ENCODE peak calls at places on chromosomes 7 and 10, in six cellular contexts. K is tibial nerve, N is hepatocyte, I is spleen, X is adrenal gland, O is ovary. E is an unnamed sample.

GRCh38 chr7:83796760-83797159 is 147.8 kb upstream of the SEMA3E start:
- DNase-seq in K (no peak), X (no peak), O (no peak), I (no peak), N (no peak), E (no peak)

GRCh38 chr7:50404392-50404791 is 45.8 kb downstream of the FIGNL1 start:
- DNase-seq in N (no peak), X (no peak), O (no peak), K (no peak), I (no peak), E (no peak)

GRCh38 chr10:26367771-26368170 is 70.4 kb upstream of the APBB1IP start:
- DNase-seq in I (no peak), O (no peak), K (no peak), X (no peak), N (peak), E (no peak)

GRCh38 chr7:4100148-4100547 is 581.9 kb upstream of the FOXK1 start:
- DNase-seq in X (no peak), N (no peak), I (peak), K (no peak), O (no peak), E (no peak)

GRCh38 chr7:151736403-151736909 is 140.5 kb downstream of the PRKAG2 start:
- DNase-seq in X (peak), K (peak), I (no peak), N (peak), O (peak), E (peak)

GRCh38 chr10:123930340-123931001 is 38.9 kb upstream of the CPXM2 start:
- DNase-seq in I (no peak), K (no peak), N (no peak), O (no peak), X (no peak), E (peak)

GRCh38 chr7:112462236-112462635 is 12.0 kb downstream of the IFRD1 start:
- DNase-seq in N (peak), K (no peak), O (no peak), X (peak), I (no peak), E (no peak)

GRCh38 chr10:13231190-13231589 is 3.0 kb downstream of the UCMA start:
- DNase-seq in N (no peak), X (no peak), K (no peak), I (no peak), O (no peak), E (no peak)

GRCh38 chr10:63553473-63553872 is 32.3 kb downstream of the REEP3 start:
- DNase-seq in O (no peak), N (no peak), I (no peak), K (no peak), X (no peak), E (no peak)

GRCh38 chr10:117967149-117967548 is 79.6 kb downstream of the RAB11FIP2 start:
- DNase-seq in O (no peak), N (no peak), K (no peak), X (no peak), I (no peak), E (no peak)

GRCh38 chr7:5629941-5630340 is 151.5 kb downstream of the RNF216 start:
- DNase-seq in K (no peak), I (peak), X (peak), N (no peak), O (no peak), E (no peak)

GRCh38 chr10:131997366-131998049 is 15.8 kb upstream of the BNIP3 start:
- DNase-seq in I (peak), N (peak), O (peak), K (peak), X (peak), E (peak)

GRCh38 chr10:87862644-87863101 is 660 bp downstream of the KLLN start:
- DNase-seq in O (no peak), K (no peak), X (no peak), N (no peak), I (no peak), E (no peak)

GRCh38 chr10:127303105-127303504 is 106.7 kb upstream of the INSYN2A start:
- DNase-seq in X (no peak), I (no peak), O (no peak), K (no peak), N (no peak), E (no peak)

GRCh38 chr10:33212061-33212748 is 122.3 kb downstream of the NRP1 start:
- DNase-seq in X (no peak), I (no peak), N (no peak), K (no peak), O (no peak), E (no peak)

GRCh38 chr7:151137841-151138540 is 29.5 kb downstream of the GBX1 start:
- DNase-seq in K (no peak), I (peak), O (no peak), X (no peak), N (no peak), E (no peak)

GRCh38 chr10:97977673-97978072 is 52.7 kb downstream of the CRTAC1 start:
- DNase-seq in N (no peak), K (no peak), X (no peak), O (no peak), I (no peak), E (no peak)

GRCh38 chr10:124526621-124527267 is 65.1 kb downstream of the LHPP start:
- DNase-seq in I (peak), N (no peak), O (peak), K (no peak), X (no peak), E (no peak)

GRCh38 chr10:89206402-89207180 is 526 bp downstream of the CH25H start:
- DNase-seq in X (peak), I (peak), K (no peak), O (peak), N (no peak), E (peak)

GRCh38 chr7:26948617-26949118 is 84.3 kb upstream of the SKAP2 start:
- DNase-seq in K (no peak), X (no peak), O (no peak), I (no peak), N (no peak), E (no peak)

GRCh38 chr7:155470686-155471638 is 13.0 kb downstream of the EN2 start:
- DNase-seq in I (peak), O (no peak), K (no peak), X (no peak), N (no peak), E (no peak)

DNA sequence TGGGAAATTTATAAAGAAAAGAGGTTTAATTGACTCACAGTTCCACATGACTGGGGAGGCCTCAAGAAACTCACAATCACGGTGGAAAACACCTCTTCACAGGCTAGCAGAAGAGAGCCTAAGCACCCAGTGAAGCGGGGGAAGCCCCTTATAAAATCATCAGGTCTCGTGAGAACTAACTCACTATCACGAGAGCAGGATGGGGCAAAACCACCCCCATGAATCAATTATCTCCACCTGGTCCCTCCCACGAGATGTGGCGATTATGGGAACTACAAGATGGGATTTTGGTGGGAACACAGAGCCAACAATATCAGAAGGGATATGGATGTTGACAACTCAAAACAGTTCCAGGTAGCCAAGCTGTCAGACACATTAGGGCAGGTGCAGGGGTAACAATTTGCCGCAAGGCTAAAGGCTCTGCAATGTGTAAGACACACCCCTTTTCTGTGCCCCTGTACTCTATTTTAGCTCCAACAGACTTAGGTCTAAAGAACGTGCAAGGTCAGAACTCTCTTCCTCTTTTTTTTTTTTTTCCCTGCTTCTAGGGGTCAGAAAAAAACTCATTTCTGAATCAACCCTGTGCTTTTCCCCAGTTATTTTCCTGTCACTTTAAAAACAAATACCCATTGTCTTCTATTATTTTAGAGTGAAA is 30.7 kb upstream of the RBM20 start:
- DNase-seq in K (no peak), X (no peak), N (no peak), O (no peak), I (no peak), E (no peak)
- TF ChIP-seq CTCF in K (no peak), X (no peak), N (no peak), O (no peak), I (no peak), E (no peak)

GRCh38 chr7:139701908-139702307 is 75.9 kb downstream of the HIPK2 start:
- DNase-seq in X (peak), N (no peak), K (no peak), I (no peak), O (no peak), E (no peak)
- H3K27ac ChIP-seq in X (peak), N (no peak), K (peak), I (peak), O (no peak), E (no peak)

GRCh38 chr10:100847440-100847839 is 65.3 kb upstream of the SLF2 start:
- DNase-seq in I (no peak), X (no peak), K (no peak), O (no peak), N (no peak), E (no peak)
- TF ChIP-seq CTCF in I (no peak), X (no peak), K (no peak), O (no peak), N (no peak), E (no peak)

DNA sequence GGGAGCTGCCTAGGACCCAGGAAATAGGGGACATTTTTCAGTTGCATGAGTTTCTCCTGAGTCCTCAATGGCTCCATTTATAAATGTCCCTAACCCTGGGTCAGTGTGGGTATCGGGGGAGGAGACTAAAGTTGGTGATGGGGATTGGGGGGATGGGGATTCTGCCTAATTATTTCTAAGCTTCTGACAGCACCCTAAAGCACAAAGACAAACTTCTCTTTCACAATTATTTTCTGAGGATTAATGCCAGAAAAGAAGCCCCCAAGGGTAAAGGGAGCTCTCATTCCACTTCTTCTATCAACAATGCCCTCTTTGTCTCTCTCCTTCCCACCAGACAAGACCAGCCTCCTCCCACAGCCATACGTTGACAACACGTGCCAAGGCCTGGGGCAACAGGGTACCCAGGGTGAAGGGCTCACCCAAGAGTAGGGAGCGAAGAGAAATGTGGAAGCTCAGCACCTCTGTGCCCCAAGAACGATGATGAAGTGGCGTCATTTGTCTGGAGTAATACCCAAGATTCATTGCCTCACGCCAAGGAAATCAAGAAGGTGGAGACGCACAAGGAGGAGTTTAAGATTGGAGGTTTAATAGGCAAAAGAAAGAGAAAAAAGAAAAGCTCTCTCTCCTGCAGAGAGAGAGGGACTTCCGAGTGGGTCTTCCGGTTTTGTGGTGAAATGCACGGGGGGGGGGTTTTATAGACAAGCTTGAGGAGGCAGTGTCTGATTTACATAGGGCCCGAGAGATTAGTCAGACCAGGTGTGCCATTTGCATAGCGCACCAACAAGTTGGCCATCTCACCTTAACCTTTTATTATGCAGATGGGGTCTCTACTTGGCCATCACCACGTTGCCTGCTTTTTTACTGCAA is 14.5 kb upstream of the GJC3 start:
- DNase-seq in N (no peak), K (no peak), O (no peak), I (no peak), X (no peak), E (no peak)
- H3K27ac ChIP-seq in N (no peak), K (peak), O (no peak), I (no peak), X (no peak), E (no peak)

DNA sequence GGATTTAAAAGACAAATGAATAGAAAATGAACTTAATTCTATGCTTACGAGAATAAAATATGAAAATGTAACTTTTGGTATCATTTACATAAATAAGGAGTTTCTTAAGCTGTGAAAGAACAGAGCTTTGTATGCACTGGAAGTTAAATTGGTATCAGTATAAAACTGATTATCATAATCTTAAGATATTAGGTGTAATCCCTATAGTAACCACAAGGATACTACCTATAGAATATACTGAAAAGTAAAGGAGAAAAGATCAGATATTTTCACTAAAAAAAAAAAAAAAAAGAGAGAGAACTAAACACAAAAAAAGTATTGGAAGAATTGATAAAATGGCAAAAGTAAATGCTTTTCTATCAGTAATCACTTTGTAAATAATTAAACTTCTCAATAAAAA is 100.1 kb downstream of the TWIST1 start:
- DNase-seq in N (no peak), K (no peak), X (no peak), I (no peak), O (no peak), E (no peak)
- TF ChIP-seq CTCF in N (no peak), K (no peak), X (no peak), I (no peak), O (no peak), E (no peak)